ENCODE peak calls at places on chromosomes 12 and 14, in ten cellular contexts. One of them, this sample, is unnamed.

GRCh38 chr12:101009274-101009673 is 200.8 kb downstream of the SLC5A8 start:
- DNase-seq in testis: no peak
- DNase-seq in CD8-positive, alpha-beta T cell: no peak
- DNase-seq in SJCRH30: no peak
- DNase-seq in GM12878: no peak
- DNase-seq in fibroblast of lung: no peak
- DNase-seq in astrocyte: no peak
- DNase-seq in brain microvascular endothelial cell: no peak
- DNase-seq in aorta: no peak
- DNase-seq in iPS DF 6.9: no peak
- DNase-seq in this sample: no peak

GRCh38 chr12:105946541-105946940 is 192.2 kb downstream of the NUAK1 start:
- DNase-seq in GM12878: no peak
- DNase-seq in astrocyte: peak; percentile 97
- DNase-seq in SJCRH30: no peak
- DNase-seq in brain microvascular endothelial cell: peak; percentile 40
- DNase-seq in aorta: no peak
- DNase-seq in fibroblast of lung: peak; percentile 19
- DNase-seq in testis: peak; percentile 76
- DNase-seq in CD8-positive, alpha-beta T cell: no peak
- DNase-seq in iPS DF 6.9: no peak
- DNase-seq in this sample: no peak

GRCh38 chr14:64826845-64827244 is 52.9 kb downstream of the SPTB start:
- DNase-seq in brain microvascular endothelial cell: no peak
- DNase-seq in GM12878: no peak
- DNase-seq in CD8-positive, alpha-beta T cell: no peak
- DNase-seq in aorta: no peak
- DNase-seq in iPS DF 6.9: no peak
- DNase-seq in SJCRH30: no peak
- DNase-seq in testis: no peak
- DNase-seq in fibroblast of lung: peak; percentile 11
- DNase-seq in astrocyte: no peak
- DNase-seq in this sample: no peak

GRCh38 chr14:103880334-103880985 is 33.1 kb upstream of the PPP1R13B start:
- DNase-seq in brain microvascular endothelial cell: peak; percentile 15
- DNase-seq in CD8-positive, alpha-beta T cell: peak; percentile 42
- DNase-seq in SJCRH30: peak; percentile 97
- DNase-seq in iPS DF 6.9: no peak
- DNase-seq in testis: peak; percentile 68
- DNase-seq in GM12878: no peak
- DNase-seq in astrocyte: peak; percentile 53
- DNase-seq in aorta: peak; percentile 93
- DNase-seq in fibroblast of lung: peak; percentile 85
- DNase-seq in this sample: no peak

GRCh38 chr14:55303646-55304277 is 32.5 kb downstream of the FBXO34 start:
- DNase-seq in GM12878: no peak
- DNase-seq in SJCRH30: no peak
- DNase-seq in iPS DF 6.9: no peak
- DNase-seq in aorta: no peak
- DNase-seq in brain microvascular endothelial cell: no peak
- DNase-seq in fibroblast of lung: peak; percentile 42
- DNase-seq in astrocyte: no peak
- DNase-seq in CD8-positive, alpha-beta T cell: no peak
- DNase-seq in testis: no peak
- DNase-seq in this sample: no peak

GRCh38 chr14:62187265-62187664 is 425.0 kb downstream of the SNAPC1 start:
- DNase-seq in GM12878: no peak
- DNase-seq in fibroblast of lung: no peak
- DNase-seq in astrocyte: no peak
- DNase-seq in iPS DF 6.9: no peak
- DNase-seq in testis: no peak
- DNase-seq in brain microvascular endothelial cell: no peak
- DNase-seq in CD8-positive, alpha-beta T cell: no peak
- DNase-seq in SJCRH30: no peak
- DNase-seq in aorta: no peak
- DNase-seq in this sample: peak; percentile 23

GRCh38 chr12:130017571-130018449 is 114.0 kb upstream of the TMEM132D start:
- DNase-seq in SJCRH30: peak; percentile 72
- DNase-seq in aorta: no peak
- DNase-seq in brain microvascular endothelial cell: peak; percentile 13
- DNase-seq in iPS DF 6.9: no peak
- DNase-seq in astrocyte: no peak
- DNase-seq in fibroblast of lung: no peak
- DNase-seq in testis: peak; percentile 25
- DNase-seq in CD8-positive, alpha-beta T cell: no peak
- DNase-seq in GM12878: no peak
- DNase-seq in this sample: no peak

GRCh38 chr12:57837779-57838562 is 8.6 kb downstream of the CTDSP2 start:
- DNase-seq in GM12878: no peak
- DNase-seq in brain microvascular endothelial cell: peak; percentile 56
- DNase-seq in testis: peak; percentile 56
- DNase-seq in astrocyte: peak; percentile 65
- DNase-seq in SJCRH30: no peak
- DNase-seq in CD8-positive, alpha-beta T cell: no peak
- DNase-seq in fibroblast of lung: peak; percentile 77
- DNase-seq in aorta: no peak
- DNase-seq in iPS DF 6.9: no peak
- DNase-seq in this sample: no peak

GRCh38 chr14:97930191-97930590 is 1133.0 kb downstream of the VRK1 start:
- DNase-seq in brain microvascular endothelial cell: no peak
- DNase-seq in iPS DF 6.9: no peak
- DNase-seq in aorta: no peak
- DNase-seq in fibroblast of lung: no peak
- DNase-seq in GM12878: no peak
- DNase-seq in CD8-positive, alpha-beta T cell: no peak
- DNase-seq in SJCRH30: peak; percentile 28
- DNase-seq in astrocyte: no peak
- DNase-seq in testis: no peak
- DNase-seq in this sample: no peak

GRCh38 chr12:114678718-114679117 is 5.3 kb downstream of the TBX3 start:
- DNase-seq in fibroblast of lung: no peak
- DNase-seq in astrocyte: no peak
- DNase-seq in SJCRH30: no peak
- DNase-seq in aorta: no peak
- DNase-seq in testis: no peak
- DNase-seq in GM12878: no peak
- DNase-seq in CD8-positive, alpha-beta T cell: no peak
- DNase-seq in brain microvascular endothelial cell: no peak
- DNase-seq in iPS DF 6.9: no peak
- DNase-seq in this sample: no peak

GRCh38 chr12:121822393-121823100 is 18.7 kb downstream of the SETD1B start:
- DNase-seq in CD8-positive, alpha-beta T cell: no peak
- DNase-seq in astrocyte: no peak
- DNase-seq in SJCRH30: no peak
- DNase-seq in aorta: no peak
- DNase-seq in fibroblast of lung: no peak
- DNase-seq in GM12878: no peak
- DNase-seq in testis: no peak
- DNase-seq in iPS DF 6.9: no peak
- DNase-seq in brain microvascular endothelial cell: no peak
- DNase-seq in this sample: no peak
- H3K36me3 ChIP-seq in CD8-positive, alpha-beta T cell: peaks cover 68% of the 10 kb centered on the region
- H3K36me3 ChIP-seq in astrocyte: peaks cover 32% of the 10 kb centered on the region
- H3K36me3 ChIP-seq in SJCRH30: peaks cover 39% of the 10 kb centered on the region
- H3K36me3 ChIP-seq in aorta: peaks cover 10% of the 10 kb centered on the region
- H3K36me3 ChIP-seq in fibroblast of lung: peaks cover 49% of the 10 kb centered on the region
- H3K36me3 ChIP-seq in GM12878: peaks cover 27% of the 10 kb centered on the region
- H3K36me3 ChIP-seq in testis: no peaks in the 10 kb centered on the region
- H3K36me3 ChIP-seq in iPS DF 6.9: peaks cover 28% of the 10 kb centered on the region
- H3K36me3 ChIP-seq in brain microvascular endothelial cell: peaks cover 72% of the 10 kb centered on the region
- H3K36me3 ChIP-seq in this sample: peaks cover 83% of the 10 kb centered on the region

DNA sequence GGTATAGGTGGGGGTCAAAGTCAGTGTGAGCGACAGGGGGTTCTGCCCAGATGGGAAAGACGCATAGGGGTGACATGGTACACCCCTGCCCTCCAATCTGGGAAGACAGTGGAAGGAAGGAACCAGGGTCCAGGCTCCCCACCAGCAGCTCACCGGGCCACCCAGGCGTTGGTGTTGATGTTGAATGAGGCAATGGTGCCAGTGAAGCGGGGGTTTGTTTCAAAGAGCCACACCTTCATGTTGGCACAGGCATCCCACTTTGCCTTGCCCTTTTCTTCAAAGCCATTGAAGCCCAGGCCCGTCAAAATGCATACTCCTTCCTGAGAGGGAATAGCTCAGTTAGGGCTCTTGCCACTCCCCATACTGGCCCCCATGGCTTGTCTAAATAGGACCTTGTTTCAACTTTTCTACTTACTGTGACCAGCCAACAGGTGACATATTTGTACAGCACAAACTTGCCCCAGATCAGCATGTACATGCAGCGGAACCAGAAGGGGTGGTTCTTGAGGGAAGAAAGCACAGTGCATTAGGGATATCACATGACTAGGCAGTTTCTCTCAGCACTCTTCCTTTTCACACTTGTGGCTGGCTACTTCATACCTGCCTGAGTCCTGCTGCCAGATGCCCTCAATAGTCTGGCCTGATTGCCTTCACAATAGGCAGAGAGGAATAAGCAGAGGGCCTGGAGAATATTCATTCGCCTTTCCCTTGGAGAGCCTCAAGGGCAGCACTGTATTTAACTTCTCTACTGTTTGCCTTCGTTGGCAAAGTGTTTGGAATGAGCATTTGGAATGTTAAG is 7.7 kb downstream of the EMG1 start:
- DNase-seq in GM12878: no peak
- DNase-seq in iPS DF 6.9: no peak
- DNase-seq in astrocyte: no peak
- DNase-seq in brain microvascular endothelial cell: no peak
- DNase-seq in CD8-positive, alpha-beta T cell: no peak
- DNase-seq in fibroblast of lung: no peak
- DNase-seq in testis: no peak
- DNase-seq in SJCRH30: no peak
- DNase-seq in aorta: no peak
- DNase-seq in this sample: no peak
- H3K36me3 ChIP-seq in GM12878: peaks cover 54% of the 10 kb centered on the region
- H3K36me3 ChIP-seq in iPS DF 6.9: peaks cover 25% of the 10 kb centered on the region
- H3K36me3 ChIP-seq in astrocyte: peaks cover 57% of the 10 kb centered on the region
- H3K36me3 ChIP-seq in brain microvascular endothelial cell: peaks cover 53% of the 10 kb centered on the region
- H3K36me3 ChIP-seq in CD8-positive, alpha-beta T cell: peaks cover 66% of the 10 kb centered on the region
- H3K36me3 ChIP-seq in fibroblast of lung: peaks cover 23% of the 10 kb centered on the region
- H3K36me3 ChIP-seq in testis: no peaks in the 10 kb centered on the region
- H3K36me3 ChIP-seq in SJCRH30: peaks cover 54% of the 10 kb centered on the region
- H3K36me3 ChIP-seq in aorta: peaks cover 11% of the 10 kb centered on the region
- H3K36me3 ChIP-seq in this sample: peaks cover 98% of the 10 kb centered on the region

GRCh38 chr12:68303850-68304249 is 28.3 kb downstream of the MDM1 start:
- DNase-seq in aorta: no peak
- DNase-seq in fibroblast of lung: peak; percentile 63
- DNase-seq in astrocyte: no peak
- DNase-seq in CD8-positive, alpha-beta T cell: no peak
- DNase-seq in testis: peak; percentile 25
- DNase-seq in SJCRH30: peak; percentile 82
- DNase-seq in iPS DF 6.9: no peak
- DNase-seq in brain microvascular endothelial cell: peak; percentile 30
- DNase-seq in GM12878: no peak
- DNase-seq in this sample: no peak

GRCh38 chr12:68306564-68306963 is 25.6 kb downstream of the MDM1 start:
- DNase-seq in astrocyte: no peak
- DNase-seq in brain microvascular endothelial cell: no peak
- DNase-seq in SJCRH30: no peak
- DNase-seq in GM12878: peak; percentile 30
- DNase-seq in CD8-positive, alpha-beta T cell: no peak
- DNase-seq in testis: no peak
- DNase-seq in fibroblast of lung: no peak
- DNase-seq in aorta: no peak
- DNase-seq in iPS DF 6.9: no peak
- DNase-seq in this sample: no peak

GRCh38 chr12:68310370-68310769 is 21.8 kb downstream of the MDM1 start:
- DNase-seq in SJCRH30: peak; percentile 68
- DNase-seq in CD8-positive, alpha-beta T cell: no peak
- DNase-seq in GM12878: no peak
- DNase-seq in astrocyte: peak; percentile 83
- DNase-seq in iPS DF 6.9: no peak
- DNase-seq in fibroblast of lung: peak; percentile 93
- DNase-seq in testis: no peak
- DNase-seq in brain microvascular endothelial cell: peak; percentile 81
- DNase-seq in aorta: no peak
- DNase-seq in this sample: no peak

GRCh38 chr12:68304626-68305025 is 27.5 kb downstream of the MDM1 start:
- DNase-seq in aorta: no peak
- DNase-seq in astrocyte: no peak
- DNase-seq in brain microvascular endothelial cell: peak; percentile 54
- DNase-seq in CD8-positive, alpha-beta T cell: no peak
- DNase-seq in SJCRH30: no peak
- DNase-seq in GM12878: no peak
- DNase-seq in iPS DF 6.9: no peak
- DNase-seq in testis: no peak
- DNase-seq in fibroblast of lung: no peak
- DNase-seq in this sample: no peak

DNA sequence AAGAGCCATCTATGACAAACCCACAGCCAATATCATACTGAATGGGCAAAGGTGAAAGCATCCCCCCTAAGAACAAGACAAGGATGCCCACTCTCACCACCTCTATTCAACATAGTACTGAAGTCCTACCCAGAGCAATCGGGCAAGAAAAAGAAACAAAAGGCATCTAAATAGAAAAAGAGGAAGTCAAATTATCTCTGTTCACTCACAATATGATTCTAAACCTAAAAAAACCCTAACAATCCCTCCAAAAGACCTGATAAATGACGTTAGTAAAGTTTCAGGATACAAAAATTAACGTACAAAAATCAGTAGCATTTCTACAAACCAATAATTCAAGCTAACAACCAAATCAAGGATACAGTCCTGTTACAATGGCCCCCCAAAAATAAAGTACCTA is 26.9 kb downstream of the MDM1 start:
- DNase-seq in CD8-positive, alpha-beta T cell: no peak
- DNase-seq in GM12878: peak; percentile 39
- DNase-seq in fibroblast of lung: no peak
- DNase-seq in iPS DF 6.9: no peak
- DNase-seq in testis: no peak
- DNase-seq in SJCRH30: no peak
- DNase-seq in aorta: no peak
- DNase-seq in astrocyte: no peak
- DNase-seq in brain microvascular endothelial cell: no peak
- DNase-seq in this sample: no peak
- H3K36me3 ChIP-seq in CD8-positive, alpha-beta T cell: no peaks in the 10 kb centered on the region
- H3K36me3 ChIP-seq in GM12878: peaks cover 3% of the 10 kb centered on the region
- H3K36me3 ChIP-seq in fibroblast of lung: no peaks in the 10 kb centered on the region
- H3K36me3 ChIP-seq in iPS DF 6.9: peaks cover 2% of the 10 kb centered on the region
- H3K36me3 ChIP-seq in testis: no peaks in the 10 kb centered on the region
- H3K36me3 ChIP-seq in SJCRH30: peaks cover 53% of the 10 kb centered on the region
- H3K36me3 ChIP-seq in aorta: no peaks in the 10 kb centered on the region
- H3K36me3 ChIP-seq in astrocyte: peaks cover 3% of the 10 kb centered on the region
- H3K36me3 ChIP-seq in brain microvascular endothelial cell: no peaks in the 10 kb centered on the region
- H3K36me3 ChIP-seq in this sample: peaks cover 30% of the 10 kb centered on the region

GRCh38 chr12:116929885-116930284 is 19.1 kb downstream of the FBXW8 start:
- DNase-seq in aorta: no peak
- DNase-seq in GM12878: no peak
- DNase-seq in fibroblast of lung: no peak
- DNase-seq in SJCRH30: no peak
- DNase-seq in testis: no peak
- DNase-seq in iPS DF 6.9: no peak
- DNase-seq in brain microvascular endothelial cell: no peak
- DNase-seq in CD8-positive, alpha-beta T cell: no peak
- DNase-seq in astrocyte: no peak
- DNase-seq in this sample: no peak
- H3K36me3 ChIP-seq in aorta: peaks cover 2% of the 10 kb centered on the region
- H3K36me3 ChIP-seq in GM12878: peaks cover 3% of the 10 kb centered on the region
- H3K36me3 ChIP-seq in fibroblast of lung: no peaks in the 10 kb centered on the region
- H3K36me3 ChIP-seq in SJCRH30: peaks cover 3% of the 10 kb centered on the region
- H3K36me3 ChIP-seq in testis: no peaks in the 10 kb centered on the region
- H3K36me3 ChIP-seq in iPS DF 6.9: peaks cover 5% of the 10 kb centered on the region
- H3K36me3 ChIP-seq in brain microvascular endothelial cell: peaks cover 4% of the 10 kb centered on the region
- H3K36me3 ChIP-seq in CD8-positive, alpha-beta T cell: no peaks in the 10 kb centered on the region
- H3K36me3 ChIP-seq in astrocyte: peaks cover 22% of the 10 kb centered on the region
- H3K36me3 ChIP-seq in this sample: peaks cover 65% of the 10 kb centered on the region

This sample was measured in NT2/D1.